ENCODE peak calls at places on chromosomes 4 and X, in nine cellular contexts. One of them, this sample, is unnamed.

GRCh38 chrX:120499301-120500097 is 30.4 kb upstream of the LAMP2 start:
- DNase-seq in GM12878: no peak
- DNase-seq in GM12891: no peak
- DNase-seq in breast epithelium: no peak
- DNase-seq in prostate gland: no peak
- DNase-seq in K562: no peak
- DNase-seq in spleen: no peak
- DNase-seq in suprapubic skin: no peak
- DNase-seq in HCT116: no peak
- DNase-seq in this sample: no peak

GRCh38 chr4:145453163-145453520 is 28.5 kb upstream of the SMAD1 start:
- DNase-seq in breast epithelium: no peak
- DNase-seq in suprapubic skin: no peak
- DNase-seq in GM12891: no peak
- DNase-seq in K562: no peak
- DNase-seq in GM12878: no peak
- DNase-seq in spleen: no peak
- DNase-seq in HCT116: no peak
- DNase-seq in prostate gland: no peak
- DNase-seq in this sample: no peak

GRCh38 chr4:98929341-98930267 is 671 bp upstream of the EIF4E start:
- DNase-seq in prostate gland: peak
- DNase-seq in breast epithelium: peak
- DNase-seq in suprapubic skin: peak
- DNase-seq in GM12878: peak
- DNase-seq in HCT116: peak
- DNase-seq in spleen: peak
- DNase-seq in GM12891: peak
- DNase-seq in K562: peak
- DNase-seq in this sample: peak

GRCh38 chrX:57070185-57070984 is 51.0 kb downstream of the SPIN2B start:
- DNase-seq in suprapubic skin: no peak
- DNase-seq in GM12878: no peak
- DNase-seq in GM12891: no peak
- DNase-seq in K562: no peak
- DNase-seq in HCT116: no peak
- DNase-seq in prostate gland: no peak
- DNase-seq in spleen: no peak
- DNase-seq in breast epithelium: no peak
- DNase-seq in this sample: no peak

GRCh38 chrX:34365482-34365881 is 233.4 kb upstream of the FAM47A start:
- DNase-seq in K562: no peak
- DNase-seq in prostate gland: no peak
- DNase-seq in breast epithelium: no peak
- DNase-seq in HCT116: no peak
- DNase-seq in GM12878: no peak
- DNase-seq in spleen: no peak
- DNase-seq in GM12891: no peak
- DNase-seq in suprapubic skin: no peak
- DNase-seq in this sample: no peak

GRCh38 chr4:123597586-123597985 is 201.0 kb downstream of the SPRY1 start:
- DNase-seq in GM12878: no peak
- DNase-seq in suprapubic skin: no peak
- DNase-seq in spleen: no peak
- DNase-seq in GM12891: no peak
- DNase-seq in prostate gland: no peak
- DNase-seq in breast epithelium: no peak
- DNase-seq in K562: no peak
- DNase-seq in HCT116: no peak
- DNase-seq in this sample: no peak

GRCh38 chr4:80115368-80116181 is 42.5 kb upstream of the ANTXR2 start:
- DNase-seq in GM12878: no peak
- DNase-seq in HCT116: no peak
- DNase-seq in GM12891: no peak
- DNase-seq in spleen: no peak
- DNase-seq in prostate gland: no peak
- DNase-seq in suprapubic skin: no peak
- DNase-seq in K562: no peak
- DNase-seq in breast epithelium: no peak
- DNase-seq in this sample: no peak

GRCh38 chr4:72971572-72971971 is 97.9 kb downstream of the COX18 start:
- DNase-seq in breast epithelium: no peak
- DNase-seq in suprapubic skin: no peak
- DNase-seq in GM12891: no peak
- DNase-seq in HCT116: no peak
- DNase-seq in GM12878: no peak
- DNase-seq in K562: no peak
- DNase-seq in prostate gland: no peak
- DNase-seq in spleen: no peak
- DNase-seq in this sample: no peak

GRCh38 chrX:57904481-57904880 is 5.8 kb downstream of the ZXDA start:
- DNase-seq in GM12878: no peak
- DNase-seq in prostate gland: no peak
- DNase-seq in spleen: no peak
- DNase-seq in GM12891: no peak
- DNase-seq in HCT116: no peak
- DNase-seq in K562: no peak
- DNase-seq in breast epithelium: no peak
- DNase-seq in suprapubic skin: no peak
- DNase-seq in this sample: no peak

GRCh38 chr4:1882850-1883271 is 11.7 kb downstream of the NSD2 start:
- DNase-seq in prostate gland: no peak
- DNase-seq in HCT116: no peak
- DNase-seq in suprapubic skin: no peak
- DNase-seq in GM12891: no peak
- DNase-seq in breast epithelium: no peak
- DNase-seq in GM12878: no peak
- DNase-seq in K562: peak
- DNase-seq in spleen: peak
- DNase-seq in this sample: no peak

GRCh38 chrX:5971300-5971699 is 257.4 kb downstream of the NLGN4X start:
- DNase-seq in suprapubic skin: no peak
- DNase-seq in prostate gland: no peak
- DNase-seq in spleen: no peak
- DNase-seq in breast epithelium: no peak
- DNase-seq in K562: no peak
- DNase-seq in HCT116: no peak
- DNase-seq in GM12891: no peak
- DNase-seq in GM12878: no peak
- DNase-seq in this sample: no peak

GRCh38 chr4:24248674-24249644 is 335.4 kb downstream of the DHX15 start:
- DNase-seq in spleen: no peak
- DNase-seq in GM12878: no peak
- DNase-seq in suprapubic skin: no peak
- DNase-seq in K562: no peak
- DNase-seq in GM12891: no peak
- DNase-seq in HCT116: no peak
- DNase-seq in breast epithelium: no peak
- DNase-seq in prostate gland: no peak
- DNase-seq in this sample: no peak

GRCh38 chrX:41870719-41871151 is 52.6 kb downstream of the CASK start:
- DNase-seq in K562: no peak
- DNase-seq in breast epithelium: no peak
- DNase-seq in spleen: no peak
- DNase-seq in suprapubic skin: no peak
- DNase-seq in GM12878: no peak
- DNase-seq in GM12891: no peak
- DNase-seq in HCT116: no peak
- DNase-seq in prostate gland: no peak
- DNase-seq in this sample: no peak

GRCh38 chr4:125323547-125324100 is 8.9 kb downstream of the FAT4 start:
- DNase-seq in prostate gland: no peak
- DNase-seq in GM12878: no peak
- DNase-seq in HCT116: no peak
- DNase-seq in spleen: no peak
- DNase-seq in K562: no peak
- DNase-seq in suprapubic skin: no peak
- DNase-seq in breast epithelium: no peak
- DNase-seq in GM12891: no peak
- DNase-seq in this sample: no peak

GRCh38 chr4:142095886-142096605 is 459.7 kb downstream of the IL15 start:
- DNase-seq in prostate gland: peak
- DNase-seq in spleen: no peak
- DNase-seq in GM12878: no peak
- DNase-seq in breast epithelium: no peak
- DNase-seq in K562: no peak
- DNase-seq in GM12891: no peak
- DNase-seq in suprapubic skin: no peak
- DNase-seq in HCT116: peak
- DNase-seq in this sample: no peak

GRCh38 chrX:133375558-133376340 is 39.5 kb downstream of the GPC4 start:
- DNase-seq in suprapubic skin: no peak
- DNase-seq in breast epithelium: no peak
- DNase-seq in K562: no peak
- DNase-seq in spleen: no peak
- DNase-seq in HCT116: no peak
- DNase-seq in GM12891: no peak
- DNase-seq in GM12878: no peak
- DNase-seq in prostate gland: no peak
- DNase-seq in this sample: no peak

GRCh38 chr4:78551420-78552351 is at the start of gene ANXA3:
- DNase-seq in K562: peak
- DNase-seq in HCT116: no peak
- DNase-seq in breast epithelium: peak
- DNase-seq in prostate gland: peak
- DNase-seq in spleen: peak
- DNase-seq in suprapubic skin: no peak
- DNase-seq in GM12878: no peak
- DNase-seq in GM12891: peak
- DNase-seq in this sample: peak

GRCh38 chr4:128242601-128243000 is 45.0 kb downstream of the PGRMC2 start:
- DNase-seq in prostate gland: no peak
- DNase-seq in breast epithelium: no peak
- DNase-seq in GM12878: no peak
- DNase-seq in spleen: no peak
- DNase-seq in suprapubic skin: no peak
- DNase-seq in GM12891: no peak
- DNase-seq in K562: no peak
- DNase-seq in HCT116: no peak
- DNase-seq in this sample: no peak

GRCh38 chrX:101429934-101430333 is 21.9 kb downstream of the HNRNPH2 start:
- DNase-seq in spleen: no peak
- DNase-seq in suprapubic skin: no peak
- DNase-seq in breast epithelium: no peak
- DNase-seq in prostate gland: no peak
- DNase-seq in GM12891: no peak
- DNase-seq in GM12878: no peak
- DNase-seq in K562: no peak
- DNase-seq in HCT116: no peak
- DNase-seq in this sample: no peak

GRCh38 chrX:68433155-68433980 is at the start of gene OPHN1:
- DNase-seq in HCT116: peak
- DNase-seq in spleen: peak
- DNase-seq in breast epithelium: peak
- DNase-seq in suprapubic skin: peak
- DNase-seq in GM12878: no peak
- DNase-seq in K562: peak
- DNase-seq in prostate gland: peak
- DNase-seq in GM12891: no peak
- DNase-seq in this sample: no peak
- TF ChIP-seq POLR2A in HCT116: no peak
- TF ChIP-seq POLR2A in spleen: no peak
- TF ChIP-seq POLR2A in breast epithelium: no peak
- TF ChIP-seq POLR2A in suprapubic skin: no peak
- TF ChIP-seq POLR2A in GM12878: no peak
- TF ChIP-seq POLR2A in K562: peak
- TF ChIP-seq POLR2A in prostate gland: peak
- TF ChIP-seq POLR2A in GM12891: no peak
- TF ChIP-seq POLR2A in this sample: no peak

DNA sequence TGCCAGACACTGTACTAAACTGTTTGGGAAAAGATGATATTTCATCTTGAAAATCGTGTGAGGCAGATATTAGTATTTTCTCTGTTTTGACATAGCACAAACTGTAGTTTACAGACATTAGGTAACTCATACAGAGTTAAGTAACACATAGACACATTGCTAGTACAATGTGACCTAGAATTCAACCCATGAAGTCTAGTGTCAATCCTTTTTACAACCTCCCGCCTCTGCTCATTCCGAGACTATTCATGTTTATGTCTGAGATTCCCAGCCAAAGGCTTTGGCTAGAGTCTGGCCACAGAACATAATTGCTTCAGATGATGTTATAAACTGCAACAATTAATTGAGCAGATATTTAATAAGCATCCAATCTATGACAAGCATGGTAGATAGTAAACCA is 840.9 kb downstream of the STIM2 start:
- DNase-seq in suprapubic skin: no peak
- DNase-seq in prostate gland: no peak
- DNase-seq in breast epithelium: no peak
- DNase-seq in GM12891: no peak
- DNase-seq in K562: no peak
- DNase-seq in GM12878: no peak
- DNase-seq in spleen: no peak
- DNase-seq in HCT116: no peak
- DNase-seq in this sample: no peak
- TF ChIP-seq POLR2AphosphoS5 in suprapubic skin: no peak
- TF ChIP-seq POLR2AphosphoS5 in prostate gland: no peak
- TF ChIP-seq POLR2AphosphoS5 in breast epithelium: no peak
- TF ChIP-seq POLR2AphosphoS5 in GM12891: no peak
- TF ChIP-seq POLR2AphosphoS5 in K562: no peak
- TF ChIP-seq POLR2AphosphoS5 in GM12878: no peak
- TF ChIP-seq POLR2AphosphoS5 in spleen: no peak
- TF ChIP-seq POLR2AphosphoS5 in HCT116: no peak
- TF ChIP-seq POLR2AphosphoS5 in this sample: no peak

DNA sequence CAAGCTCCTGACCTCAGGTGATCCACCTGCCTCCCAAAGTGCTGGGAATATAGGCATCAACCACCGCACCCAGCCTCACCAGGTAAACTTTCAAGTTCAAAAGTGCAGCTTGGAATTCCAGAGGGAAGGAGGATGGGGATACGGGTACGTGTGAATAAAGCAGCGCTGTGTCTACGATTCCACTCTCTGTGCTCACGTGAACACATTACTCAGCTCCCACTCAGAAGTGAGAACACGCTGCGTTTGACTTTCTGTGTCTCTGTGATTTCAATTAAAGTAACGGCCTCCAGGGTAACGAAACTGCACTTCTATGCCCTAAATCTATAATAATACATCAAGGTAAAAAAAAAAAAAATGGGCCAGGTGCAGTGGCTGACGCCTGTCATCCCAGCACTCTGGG is 8.4 kb upstream of the ASMT start:
- DNase-seq in spleen: no peak
- DNase-seq in prostate gland: no peak
- DNase-seq in HCT116: no peak
- DNase-seq in GM12891: no peak
- DNase-seq in K562: no peak
- DNase-seq in GM12878: no peak
- DNase-seq in breast epithelium: no peak
- DNase-seq in suprapubic skin: no peak
- DNase-seq in this sample: no peak
- TF ChIP-seq POLR2A in spleen: no peak
- TF ChIP-seq POLR2A in prostate gland: no peak
- TF ChIP-seq POLR2A in HCT116: no peak
- TF ChIP-seq POLR2A in GM12891: no peak
- TF ChIP-seq POLR2A in K562: no peak
- TF ChIP-seq POLR2A in GM12878: no peak
- TF ChIP-seq POLR2A in breast epithelium: no peak
- TF ChIP-seq POLR2A in suprapubic skin: no peak
- TF ChIP-seq POLR2A in this sample: no peak

GRCh38 chrX:29225670-29226069 is 638.4 kb downstream of the IL1RAPL1 start:
- DNase-seq in prostate gland: no peak
- DNase-seq in GM12891: no peak
- DNase-seq in K562: no peak
- DNase-seq in HCT116: no peak
- DNase-seq in suprapubic skin: no peak
- DNase-seq in spleen: no peak
- DNase-seq in breast epithelium: no peak
- DNase-seq in GM12878: no peak
- DNase-seq in this sample: no peak
- TF ChIP-seq POLR2AphosphoS5 in prostate gland: no peak
- TF ChIP-seq POLR2AphosphoS5 in GM12891: no peak
- TF ChIP-seq POLR2AphosphoS5 in K562: no peak
- TF ChIP-seq POLR2AphosphoS5 in HCT116: no peak
- TF ChIP-seq POLR2AphosphoS5 in suprapubic skin: no peak
- TF ChIP-seq POLR2AphosphoS5 in spleen: no peak
- TF ChIP-seq POLR2AphosphoS5 in breast epithelium: no peak
- TF ChIP-seq POLR2AphosphoS5 in GM12878: no peak
- TF ChIP-seq POLR2AphosphoS5 in this sample: no peak